ENCODE peak calls at places on chromosome 22, in five cellular contexts. One of them, this sample, is unnamed.

GRCh38 chr22:25746012-25746373 is 4.0 kb downstream of the MYO18B start:
- DNase-seq in GM12878: no peak
- DNase-seq in IMR-90: peak
- DNase-seq in spleen: no peak
- DNase-seq in A549: no peak
- DNase-seq in this sample: peak

GRCh38 chr22:47626428-47627390 is 864.3 kb downstream of the TBC1D22A start:
- DNase-seq in GM12878: no peak
- DNase-seq in IMR-90: no peak
- DNase-seq in spleen: no peak
- DNase-seq in A549: no peak
- DNase-seq in this sample: no peak

GRCh38 chr22:33985506-33985905 is 65.2 kb upstream of the LARGE1 start:
- DNase-seq in GM12878: no peak
- DNase-seq in IMR-90: no peak
- DNase-seq in spleen: no peak
- DNase-seq in A549: no peak
- DNase-seq in this sample: no peak

GRCh38 chr22:30880181-30880601 is 88.4 kb downstream of the MORC2 start:
- DNase-seq in GM12878: no peak
- DNase-seq in IMR-90: no peak
- DNase-seq in spleen: no peak
- DNase-seq in A549: no peak
- DNase-seq in this sample: no peak

GRCh38 chr22:49328076-49328475 is 499.6 kb downstream of the BRD1 start:
- DNase-seq in GM12878: no peak
- DNase-seq in IMR-90: no peak
- DNase-seq in spleen: peak
- DNase-seq in A549: no peak
- DNase-seq in this sample: no peak

GRCh38 chr22:36385491-36386350 is 2.0 kb downstream of the MYH9 start:
- DNase-seq in GM12878: no peak
- DNase-seq in IMR-90: no peak
- DNase-seq in spleen: peak
- DNase-seq in A549: no peak
- DNase-seq in this sample: no peak

GRCh38 chr22:36552300-36552699 is 23.3 kb upstream of the EIF3D start:
- DNase-seq in GM12878: peak
- DNase-seq in IMR-90: no peak
- DNase-seq in spleen: no peak
- DNase-seq in A549: no peak
- DNase-seq in this sample: no peak

GRCh38 chr22:38986629-38987028 is 4.5 kb downstream of the APOBEC3B start:
- DNase-seq in GM12878: no peak
- DNase-seq in IMR-90: no peak
- DNase-seq in spleen: no peak
- DNase-seq in A549: no peak
- DNase-seq in this sample: no peak

GRCh38 chr22:22745225-22746060 is 101.0 kb downstream of the GGTLC2 start:
- DNase-seq in GM12878: no peak
- DNase-seq in IMR-90: peak
- DNase-seq in spleen: no peak
- DNase-seq in A549: peak
- DNase-seq in this sample: peak

GRCh38 chr22:36409911-36410756 is 22.4 kb upstream of the MYH9 start:
- DNase-seq in GM12878: no peak
- DNase-seq in IMR-90: no peak
- DNase-seq in spleen: peak
- DNase-seq in A549: no peak
- DNase-seq in this sample: peak

GRCh38 chr22:33785283-33785991 is 134.8 kb downstream of the LARGE1 start:
- DNase-seq in GM12878: peak
- DNase-seq in IMR-90: peak
- DNase-seq in spleen: no peak
- DNase-seq in A549: no peak
- DNase-seq in this sample: no peak

GRCh38 chr22:29083576-29084566 is 11.0 kb downstream of the KREMEN1 start:
- DNase-seq in GM12878: no peak
- DNase-seq in IMR-90: peak
- DNase-seq in spleen: peak
- DNase-seq in A549: no peak
- DNase-seq in this sample: no peak

GRCh38 chr22:39534092-39534506 is 1.6 kb upstream of the RPS19BP1 start:
- DNase-seq in GM12878: no peak
- DNase-seq in IMR-90: no peak
- DNase-seq in spleen: peak
- DNase-seq in A549: no peak
- DNase-seq in this sample: no peak

GRCh38 chr22:30422481-30423295 is 2.9 kb upstream of the MTFP1 start:
- DNase-seq in GM12878: no peak
- DNase-seq in IMR-90: peak
- DNase-seq in spleen: no peak
- DNase-seq in A549: peak
- DNase-seq in this sample: peak

GRCh38 chr22:32545801-32546200 is 71.2 kb downstream of the FBXO7 start:
- DNase-seq in GM12878: no peak
- DNase-seq in IMR-90: peak
- DNase-seq in spleen: peak
- DNase-seq in A549: no peak
- DNase-seq in this sample: no peak

GRCh38 chr22:30219049-30219448 is 27.5 kb downstream of the LIF start:
- DNase-seq in GM12878: no peak
- DNase-seq in IMR-90: no peak
- DNase-seq in spleen: no peak
- DNase-seq in A549: no peak
- DNase-seq in this sample: no peak

GRCh38 chr22:48613566-48614200 is 1214.0 kb downstream of the BRD1 start:
- DNase-seq in GM12878: no peak
- DNase-seq in IMR-90: no peak
- DNase-seq in spleen: no peak
- DNase-seq in A549: no peak
- DNase-seq in this sample: no peak

GRCh38 chr22:21055880-21056319 is 10.2 kb downstream of the LRRC74B start:
- DNase-seq in GM12878: no peak
- DNase-seq in IMR-90: no peak
- DNase-seq in spleen: peak
- DNase-seq in A549: no peak
- DNase-seq in this sample: no peak

GRCh38 chr22:20948450-20948849 is 18.6 kb upstream of the AIFM3 start:
- DNase-seq in GM12878: no peak
- DNase-seq in IMR-90: no peak
- DNase-seq in spleen: no peak
- DNase-seq in A549: no peak
- DNase-seq in this sample: no peak

GRCh38 chr22:29748248-29748893 is 18.4 kb downstream of the ZMAT5 start:
- DNase-seq in GM12878: no peak
- DNase-seq in IMR-90: no peak
- DNase-seq in spleen: no peak
- DNase-seq in A549: no peak
- DNase-seq in this sample: no peak

GRCh38 chr22:43110444-43110926 is at the start of gene BIK:
- DNase-seq in GM12878: no peak
- DNase-seq in IMR-90: no peak
- DNase-seq in spleen: peak
- DNase-seq in A549: no peak
- DNase-seq in this sample: peak
- TF ChIP-seq POLR2A in GM12878: peak
- TF ChIP-seq POLR2A in IMR-90: no peak
- TF ChIP-seq POLR2A in spleen: no peak
- TF ChIP-seq POLR2A in A549: no peak
- TF ChIP-seq POLR2A in this sample: no peak

GRCh38 chr22:50530857-50531545 is 1.2 kb upstream of the TYMP start:
- DNase-seq in GM12878: no peak
- DNase-seq in IMR-90: peak
- DNase-seq in spleen: peak
- DNase-seq in A549: peak
- DNase-seq in this sample: peak
- TF ChIP-seq POLR2A in GM12878: no peak
- TF ChIP-seq POLR2A in IMR-90: no peak
- TF ChIP-seq POLR2A in spleen: peak
- TF ChIP-seq POLR2A in A549: peak
- TF ChIP-seq POLR2A in this sample: peak

GRCh38 chr22:19853058-19853878 is 1.4 kb downstream of the GNB1L start:
- DNase-seq in GM12878: no peak
- DNase-seq in IMR-90: no peak
- DNase-seq in spleen: no peak
- DNase-seq in A549: no peak
- DNase-seq in this sample: no peak

GRCh38 chr22:19853879-19854777 is 546 bp downstream of the GNB1L start:
- DNase-seq in GM12878: no peak
- DNase-seq in IMR-90: no peak
- DNase-seq in spleen: peak
- DNase-seq in A549: no peak
- DNase-seq in this sample: peak

GRCh38 chr22:19857382-19857781 is 2.7 kb upstream of the GNB1L start:
- DNase-seq in GM12878: no peak
- DNase-seq in IMR-90: no peak
- DNase-seq in spleen: no peak
- DNase-seq in A549: no peak
- DNase-seq in this sample: no peak

GRCh38 chr22:19854778-19855503 is at the start of the genes GNB1L and RTL10:
- DNase-seq in GM12878: peak
- DNase-seq in IMR-90: peak
- DNase-seq in spleen: peak
- DNase-seq in A549: peak
- DNase-seq in this sample: peak

DNA sequence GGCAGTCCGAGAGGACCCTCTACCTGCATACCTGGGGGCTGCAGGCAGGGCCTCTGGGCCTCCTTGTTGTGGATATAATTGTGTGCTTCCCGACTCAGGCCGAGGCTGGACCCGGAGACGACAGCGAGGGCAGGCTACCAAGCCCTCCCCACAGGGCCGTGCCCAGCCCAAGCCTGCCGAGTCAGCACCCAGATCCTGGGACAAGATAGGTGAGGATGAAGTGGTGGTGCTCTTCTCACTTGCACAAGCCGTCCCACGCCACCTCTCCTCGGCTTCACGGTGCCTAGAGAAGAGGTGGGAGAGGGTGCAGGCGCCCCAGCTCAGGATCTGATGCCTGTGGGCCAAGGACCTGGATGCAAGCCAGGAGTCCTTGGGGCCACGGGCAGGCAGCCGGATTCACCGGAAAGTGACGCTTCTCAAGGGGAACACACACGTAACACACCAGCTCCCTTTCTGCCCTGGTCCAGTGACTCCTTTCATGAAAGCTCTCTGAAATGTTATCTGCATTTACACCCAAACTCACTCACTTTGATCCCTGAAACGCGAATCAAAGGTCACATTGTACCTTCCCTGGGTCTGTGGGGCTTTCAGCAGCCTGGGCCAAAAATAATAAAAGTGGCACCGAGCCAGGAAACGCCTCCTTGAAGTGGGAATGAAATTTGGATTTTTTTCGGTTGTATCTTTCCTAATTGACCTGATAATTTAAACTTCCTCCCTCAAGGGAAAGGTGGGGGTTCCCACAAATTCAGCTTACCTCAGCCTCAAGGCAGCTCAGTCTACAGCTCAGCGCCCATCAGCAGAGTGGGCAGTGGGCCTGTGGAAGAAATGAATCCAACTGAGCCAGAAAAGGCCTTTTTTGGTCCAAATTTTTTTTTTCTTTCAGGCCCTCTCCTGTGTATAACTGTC is 1.1 kb upstream of the GNB1L start:
- DNase-seq in GM12878: peak
- DNase-seq in IMR-90: peak
- DNase-seq in spleen: peak
- DNase-seq in A549: peak
- DNase-seq in this sample: peak
- TF ChIP-seq POLR2A in GM12878: peak
- TF ChIP-seq POLR2A in IMR-90: no peak
- TF ChIP-seq POLR2A in spleen: peak
- TF ChIP-seq POLR2A in A549: peak
- TF ChIP-seq POLR2A in this sample: no peak

DNA sequence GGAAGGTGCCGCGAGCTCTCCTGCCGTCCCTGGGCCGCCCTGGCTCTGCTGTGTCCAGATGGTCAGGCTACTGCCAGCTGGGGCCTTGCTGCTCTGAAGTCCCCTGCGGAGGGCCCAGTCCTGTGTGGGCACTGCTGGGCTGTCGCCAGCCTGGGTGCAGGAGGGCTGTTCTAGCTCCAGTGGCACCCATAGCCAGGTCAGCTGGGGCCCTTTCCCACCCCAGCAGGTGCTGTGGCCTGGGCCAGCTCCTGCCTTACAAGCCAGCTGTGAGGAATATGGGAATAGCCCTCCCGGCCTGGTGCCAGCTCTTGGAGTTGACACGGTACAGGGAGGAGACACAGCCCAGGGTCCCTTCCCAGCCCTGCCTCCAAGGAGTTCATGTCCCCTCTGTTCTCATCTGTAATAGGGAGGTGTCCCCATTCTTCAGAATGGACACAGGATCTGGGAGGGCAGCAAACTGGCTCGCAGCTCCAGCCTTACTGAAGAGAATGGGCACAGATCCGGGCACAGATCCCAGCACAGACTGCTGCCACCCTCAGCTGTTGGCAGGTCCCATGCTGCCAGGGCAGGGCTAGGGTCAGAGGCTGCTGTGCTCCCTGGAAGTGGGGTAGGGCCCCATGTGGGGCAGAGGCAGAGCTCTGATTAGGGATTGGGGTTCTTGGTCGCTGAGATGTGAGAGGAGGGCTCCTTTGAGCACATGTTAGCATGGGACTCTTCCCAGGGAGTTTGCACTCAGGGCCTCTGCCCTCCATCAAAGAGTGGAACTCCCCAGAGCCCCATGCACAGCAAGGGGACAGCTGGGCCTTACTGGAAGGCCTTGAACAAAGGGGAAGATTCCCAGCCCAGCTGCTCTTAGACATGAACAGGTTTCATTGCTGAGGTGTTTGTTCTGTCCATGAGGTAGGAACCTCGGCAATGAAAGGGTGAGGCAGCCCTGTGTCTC is 3.7 kb downstream of the DERL3 start:
- DNase-seq in GM12878: no peak
- DNase-seq in IMR-90: no peak
- DNase-seq in spleen: peak
- DNase-seq in A549: no peak
- DNase-seq in this sample: no peak
- TF ChIP-seq POLR2A in GM12878: peak
- TF ChIP-seq POLR2A in IMR-90: no peak
- TF ChIP-seq POLR2A in spleen: no peak
- TF ChIP-seq POLR2A in A549: no peak
- TF ChIP-seq POLR2A in this sample: no peak

This sample was measured in erythroblast.